ENCODE peak calls at places on chromosomes 3 and 15, in nine cellular contexts. V is ovary, J is HepG2, P is Peyer's patch, Y is endothelial cell of umbilical vein, M is adrenal gland, L is spleen, B is NB4, U is uterus. X is an unnamed sample.

GRCh38 chr3:126509565-126510322 is 7.8 kb downstream of the UROC1 start:
- DNase-seq in V (peak), J (no peak), P (no peak), Y (no peak), M (no peak), L (peak), B (no peak), U (no peak), X (no peak)

GRCh38 chr3:122403489-122403888 is 12.4 kb downstream of the WDR5B start:
- DNase-seq in V (no peak), J (no peak), P (no peak), Y (no peak), M (no peak), L (no peak), B (no peak), U (no peak), X (no peak)

GRCh38 chr15:48388937-48389309 is 57.7 kb downstream of the DUT start:
- DNase-seq in V (no peak), J (no peak), P (no peak), Y (no peak), M (no peak), L (no peak), B (no peak), U (no peak), X (no peak)

GRCh38 chr3:32577174-32577573 is 6.5 kb upstream of the DYNC1LI1 start:
- DNase-seq in V (no peak), J (no peak), P (no peak), Y (no peak), M (no peak), L (no peak), B (no peak), U (no peak), X (no peak)

GRCh38 chr3:159857840-159858239 is 130.8 kb upstream of the IL12A start:
- DNase-seq in V (no peak), J (no peak), P (no peak), Y (no peak), M (no peak), L (no peak), B (no peak), U (no peak), X (no peak)

GRCh38 chr3:48564022-48564421 is 441 bp upstream of the UCN2 start:
- DNase-seq in V (no peak), J (peak), P (no peak), Y (peak), M (peak), L (no peak), B (peak), U (no peak), X (peak)

GRCh38 chr3:177141471-177141870 is 55.8 kb downstream of the TBL1XR1 start:
- DNase-seq in V (no peak), J (no peak), P (no peak), Y (no peak), M (no peak), L (no peak), B (no peak), U (no peak), X (no peak)

GRCh38 chr15:77081971-77082370 is 11.1 kb upstream of the TSPAN3 start:
- DNase-seq in V (no peak), J (no peak), P (no peak), Y (no peak), M (no peak), L (no peak), B (no peak), U (no peak), X (no peak)

GRCh38 chr3:53775834-53776251 is 70.4 kb downstream of the CHDH start:
- DNase-seq in V (no peak), J (no peak), P (no peak), Y (no peak), M (no peak), L (no peak), B (no peak), U (no peak), X (no peak)

GRCh38 chr15:48636511-48636910 is 9.0 kb downstream of the FBN1 start:
- DNase-seq in V (no peak), J (no peak), P (no peak), Y (no peak), M (no peak), L (no peak), B (no peak), U (no peak), X (no peak)

GRCh38 chr3:125395091-125395490 is 20.0 kb upstream of the ZNF148 start:
- DNase-seq in V (no peak), J (no peak), P (no peak), Y (no peak), M (no peak), L (no peak), B (no peak), U (no peak), X (no peak)

GRCh38 chr3:191440532-191440931 is 20.4 kb upstream of the PYDC2 start:
- DNase-seq in V (no peak), J (no peak), P (no peak), Y (no peak), M (no peak), L (no peak), B (no peak), U (no peak), X (no peak)

GRCh38 chr15:63352808-63353207 is 28.8 kb downstream of the CA12 start:
- DNase-seq in V (no peak), J (no peak), P (no peak), Y (no peak), M (no peak), L (no peak), B (no peak), U (no peak), X (no peak)

GRCh38 chr3:87088984-87089841 is 98.3 kb upstream of the VGLL3 start:
- DNase-seq in V (peak), J (no peak), P (peak), Y (peak), M (peak), L (peak), B (no peak), U (peak), X (peak)

GRCh38 chr3:49415931-49416601 is 3.8 kb downstream of the TCTA start:
- DNase-seq in V (no peak), J (no peak), P (peak), Y (no peak), M (no peak), L (peak), B (peak), U (no peak), X (peak)

GRCh38 chr15:41791970-41792637 is 17.8 kb downstream of the MAPKBP1 start:
- DNase-seq in V (no peak), J (no peak), P (no peak), Y (no peak), M (no peak), L (no peak), B (no peak), U (no peak), X (no peak)

GRCh38 chr15:39474657-39475056 is 106.2 kb upstream of the THBS1 start:
- DNase-seq in V (no peak), J (no peak), P (no peak), Y (peak), M (no peak), L (no peak), B (no peak), U (no peak), X (no peak)

GRCh38 chr15:85405467-85405866 is 25.1 kb downstream of the AKAP13 start:
- DNase-seq in V (no peak), J (no peak), P (no peak), Y (no peak), M (no peak), L (no peak), B (no peak), U (no peak), X (no peak)

GRCh38 chr15:33699691-33700447 is 268.4 kb upstream of the CHRM5 start:
- DNase-seq in V (no peak), J (peak), P (no peak), Y (no peak), M (no peak), L (no peak), B (peak), U (no peak), X (no peak)

GRCh38 chr3:30112904-30113484 is 493.4 kb upstream of the TGFBR2 start:
- DNase-seq in V (no peak), J (peak), P (no peak), Y (peak), M (no peak), L (no peak), B (peak), U (no peak), X (no peak)

GRCh38 chr3:172259726-172260248 is 188.5 kb downstream of the GHSR start:
- DNase-seq in V (no peak), J (no peak), P (no peak), Y (no peak), M (no peak), L (no peak), B (no peak), U (no peak), X (no peak)

GRCh38 chr3:128282392-128283196 is 129.3 kb downstream of the EEFSEC start:
- DNase-seq in V (peak), J (no peak), P (no peak), Y (no peak), M (peak), L (peak), B (no peak), U (peak), X (peak)

GRCh38 chr3:47895241-47895640 is 92.3 kb downstream of the DHX30 start:
- DNase-seq in V (no peak), J (no peak), P (no peak), Y (no peak), M (no peak), L (no peak), B (no peak), U (no peak), X (no peak)

GRCh38 chr3:130081371-130081881 is at the start of gene ALG1L2:
- DNase-seq in V (no peak), J (no peak), P (no peak), Y (peak), M (no peak), L (no peak), B (no peak), U (no peak), X (no peak)

GRCh38 chr3:146803746-146804145 is 198.6 kb upstream of the PLSCR5 start:
- DNase-seq in V (no peak), J (no peak), P (no peak), Y (peak), M (no peak), L (no peak), B (no peak), U (no peak), X (no peak)

GRCh38 chr3:21901504-21901903 is 150.5 kb upstream of the ZNF385D start:
- DNase-seq in V (no peak), J (no peak), P (no peak), Y (no peak), M (no peak), L (no peak), B (no peak), U (no peak), X (no peak)

GRCh38 chr3:133540896-133541674 is 32.4 kb upstream of the CDV3 start:
- DNase-seq in V (no peak), J (peak), P (peak), Y (peak), M (peak), L (no peak), B (peak), U (no peak), X (peak)

GRCh38 chr3:133038089-133038730 is at the start of gene TMEM108:
- DNase-seq in V (peak), J (no peak), P (peak), Y (peak), M (peak), L (peak), B (no peak), U (peak), X (peak)

GRCh38 chr15:42784705-42785104 is 47.8 kb upstream of the CDAN1 start:
- DNase-seq in V (no peak), J (no peak), P (no peak), Y (no peak), M (no peak), L (no peak), B (no peak), U (no peak), X (no peak)

GRCh38 chr15:63818191-63818590 is 15.6 kb downstream of the HERC1 start:
- DNase-seq in V (no peak), J (no peak), P (no peak), Y (peak), M (no peak), L (no peak), B (no peak), U (no peak), X (no peak)

GRCh38 chr3:142097099-142097843 is 52.1 kb downstream of the TFDP2 start:
- DNase-seq in V (no peak), J (no peak), P (no peak), Y (no peak), M (no peak), L (no peak), B (no peak), U (no peak), X (no peak)

GRCh38 chr3:184778426-184779332 is 33.3 kb upstream of the VPS8 start:
- DNase-seq in V (no peak), J (no peak), P (no peak), Y (no peak), M (no peak), L (peak), B (no peak), U (no peak), X (no peak)

GRCh38 chr15:42914728-42915497 is 5.7 kb downstream of the TTBK2 start:
- DNase-seq in V (no peak), J (no peak), P (no peak), Y (no peak), M (no peak), L (no peak), B (peak), U (no peak), X (no peak)

GRCh38 chr3:155594836-155595235 is 150.0 kb downstream of the PLCH1 start:
- DNase-seq in V (no peak), J (no peak), P (no peak), Y (no peak), M (no peak), L (no peak), B (no peak), U (no peak), X (no peak)

GRCh38 chr15:24898715-24899278 is 56.0 kb upstream of the SNRPN start:
- DNase-seq in V (no peak), J (no peak), P (no peak), Y (no peak), M (no peak), L (no peak), B (no peak), U (no peak), X (no peak)

GRCh38 chr3:100650651-100651611 is 41.5 kb downstream of the ADGRG7 start:
- DNase-seq in V (no peak), J (no peak), P (no peak), Y (peak), M (no peak), L (no peak), B (peak), U (no peak), X (no peak)

GRCh38 chr3:37961622-37962455 is 28.7 kb upstream of the VILL start:
- DNase-seq in V (no peak), J (no peak), P (no peak), Y (peak), M (no peak), L (no peak), B (no peak), U (no peak), X (no peak)

GRCh38 chr3:149608987-149609386 is 48.8 kb downstream of the WWTR1 start:
- DNase-seq in V (no peak), J (no peak), P (no peak), Y (no peak), M (no peak), L (no peak), B (no peak), U (no peak), X (no peak)
- TF ChIP-seq POLR2A in V (no peak), J (no peak), P (no peak), Y (no peak), M (no peak), L (no peak), B (no peak), U (no peak), X (no peak)

GRCh38 chr3:25789596-25790556 is at the start of gene OXSM:
- DNase-seq in V (peak), J (peak), P (peak), Y (peak), M (peak), L (peak), B (peak), U (peak), X (peak)
- TF ChIP-seq POLR2A in V (peak), J (peak), P (peak), Y (peak), M (peak), L (peak), B (peak), U (peak), X (peak)

GRCh38 chr15:90790057-90790456 is 72.9 kb downstream of the BLM start:
- DNase-seq in V (no peak), J (no peak), P (no peak), Y (no peak), M (no peak), L (no peak), B (no peak), U (no peak), X (no peak)
- TF ChIP-seq POLR2A in V (no peak), J (no peak), P (no peak), Y (no peak), M (no peak), L (no peak), B (no peak), U (no peak), X (no peak)

DNA sequence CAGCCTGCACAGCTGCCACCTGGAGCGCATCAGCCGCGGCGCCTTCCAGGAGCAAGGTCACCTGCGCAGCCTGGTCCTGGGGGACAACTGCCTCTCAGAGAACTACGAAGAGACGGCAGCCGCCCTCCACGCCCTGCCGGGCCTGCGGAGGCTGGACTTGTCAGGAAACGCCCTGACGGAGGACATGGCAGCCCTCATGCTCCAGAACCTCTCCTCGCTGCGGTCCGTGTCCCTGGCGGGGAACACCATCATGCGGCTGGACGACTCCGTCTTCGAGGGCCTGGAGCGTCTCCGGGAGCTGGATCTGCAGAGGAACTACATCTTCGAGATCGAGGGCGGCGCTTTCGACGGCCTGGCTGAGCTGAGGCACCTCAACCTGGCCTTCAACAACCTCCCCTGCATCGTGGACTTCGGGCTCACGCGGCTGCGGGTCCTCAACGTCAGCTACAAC is 20.4 kb downstream of the NRROS start:
- DNase-seq in V (no peak), J (no peak), P (no peak), Y (no peak), M (no peak), L (no peak), B (no peak), U (no peak), X (no peak)
- TF ChIP-seq POLR2A in V (no peak), J (no peak), P (no peak), Y (no peak), M (no peak), L (no peak), B (no peak), U (no peak), X (no peak)

DNA sequence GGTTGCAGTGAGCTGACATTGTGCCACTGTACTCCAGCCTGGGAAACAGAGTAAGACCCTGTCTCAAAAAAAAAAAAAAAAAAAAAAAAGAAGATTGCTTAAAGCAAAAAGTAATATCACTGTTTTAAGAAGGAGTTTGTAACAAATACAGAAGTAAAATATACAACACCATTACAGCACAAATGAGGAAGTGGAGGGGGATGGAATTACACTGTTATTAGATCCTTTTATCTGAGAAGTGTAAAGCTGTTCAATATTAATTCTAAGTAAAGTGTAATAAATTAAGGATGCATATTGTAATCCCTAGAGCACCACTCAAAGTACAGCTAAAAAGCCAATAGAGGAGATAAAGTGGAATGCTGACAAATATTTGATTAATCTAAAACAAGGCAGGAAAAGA is 47.0 kb upstream of the SNRPA1 start:
- DNase-seq in V (no peak), J (no peak), P (no peak), Y (no peak), M (no peak), L (no peak), B (peak), U (no peak), X (no peak)
- TF ChIP-seq POLR2A in V (no peak), J (no peak), P (no peak), Y (no peak), M (no peak), L (no peak), B (no peak), U (no peak), X (no peak)

DNA sequence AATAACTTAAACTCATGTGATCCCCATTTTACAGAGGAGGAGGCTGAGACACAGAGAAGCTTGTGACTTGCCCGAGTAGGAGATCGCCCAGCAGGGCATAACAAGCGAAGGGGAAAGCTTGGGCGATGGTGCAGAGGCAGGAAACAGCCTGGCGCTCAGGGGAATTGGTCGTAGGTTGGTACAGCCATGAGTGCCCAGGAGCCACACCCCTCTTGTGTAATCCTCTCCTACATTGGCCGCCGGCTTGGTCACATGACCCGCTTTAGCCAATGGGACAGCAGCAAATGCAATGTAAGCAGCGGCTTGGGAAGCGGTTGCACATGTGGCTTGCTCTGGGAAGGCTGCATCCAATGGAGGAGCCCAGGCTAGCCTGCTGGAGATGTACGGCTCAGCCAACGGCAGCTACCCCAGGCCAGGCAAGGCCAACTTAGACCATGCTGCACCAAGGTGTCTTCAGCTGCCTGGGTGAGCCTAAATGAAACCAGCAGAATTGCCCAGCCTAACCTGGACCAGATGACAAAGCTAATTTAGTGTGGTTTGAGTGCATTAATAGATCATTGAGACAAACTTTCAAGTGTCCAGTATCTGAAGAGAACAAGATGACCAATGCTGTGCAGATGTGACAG is 50.3 kb upstream of the SLC6A6 start:
- DNase-seq in V (no peak), J (peak), P (no peak), Y (no peak), M (no peak), L (no peak), B (peak), U (no peak), X (no peak)
- TF ChIP-seq POLR2A in V (no peak), J (no peak), P (no peak), Y (no peak), M (no peak), L (no peak), B (peak), U (no peak), X (no peak)

GRCh38 chr3:143973352-143974021 is 1.9 kb downstream of the DIPK2A start:
- DNase-seq in V (no peak), J (peak), P (no peak), Y (peak), M (peak), L (no peak), B (peak), U (no peak), X (peak)
- TF ChIP-seq POLR2A in V (no peak), J (no peak), P (no peak), Y (no peak), M (no peak), L (no peak), B (no peak), U (peak), X (no peak)